ENCODE peak calls at places on chromosomes 6 and 20, in five cellular contexts. B, P, V, L and M are unnamed samples.
A peak's percentile ranks its signal among the peaks of the same experiment; 100 is the strongest.

GRCh38 chr6:47144306-47144705 is 102.2 kb upstream of the ADGRF1 start:
- DNase-seq in B (no peak), P (no peak), V (no peak), L (no peak), M (no peak)

GRCh38 chr6:117538615-117539014 is 56.1 kb downstream of the DCBLD1 start:
- DNase-seq in B (no peak), P (no peak), V (no peak), L (no peak), M (no peak)

GRCh38 chr6:157556671-157557430 is 175.9 kb downstream of the ZDHHC14 start:
- DNase-seq in B (no peak), P (no peak), V (no peak), L (no peak), M (no peak)

GRCh38 chr6:1190361-1190760 is 121.5 kb upstream of the FOXQ1 start:
- DNase-seq in B (peak; percentile 7), P (no peak), V (no peak), L (no peak), M (peak; percentile 79)

GRCh38 chr6:56387621-56388413 is 140.4 kb upstream of the COL21A1 start:
- DNase-seq in B (no peak), P (no peak), V (no peak), L (no peak), M (peak; percentile 84)

GRCh38 chr6:53287336-53288225 is 61.2 kb downstream of the ELOVL5 start:
- DNase-seq in B (no peak), P (no peak), V (no peak), L (no peak), M (no peak)

GRCh38 chr6:98836025-98836961 is 1.9 kb downstream of the POU3F2 start:
- DNase-seq in B (no peak), P (peak; percentile 42), V (no peak), L (peak; percentile 82), M (no peak)

GRCh38 chr6:7050911-7051779 is 56.6 kb upstream of the RREB1 start:
- DNase-seq in B (no peak), P (no peak), V (no peak), L (peak; percentile 81), M (no peak)

GRCh38 chr20:47547034-47547387 is 45.3 kb downstream of the NCOA3 start:
- DNase-seq in B (no peak), P (no peak), V (no peak), L (no peak), M (no peak)

GRCh38 chr6:9732056-9732455 is 682.8 kb downstream of the TFAP2A start:
- DNase-seq in B (no peak), P (no peak), V (no peak), L (no peak), M (no peak)

GRCh38 chr6:154440422-154441043 is 70.0 kb downstream of the CNKSR3 start:
- DNase-seq in B (no peak), P (no peak), V (no peak), L (no peak), M (no peak)

GRCh38 chr6:160137989-160138835 is 16.6 kb downstream of the SLC22A1 start:
- DNase-seq in B (peak; percentile 28), P (peak; percentile 61), V (peak; percentile 23), L (peak; percentile 71), M (peak; percentile 57)

GRCh38 chr6:89950446-89950845 is 56.2 kb downstream of the GJA10 start:
- DNase-seq in B (no peak), P (no peak), V (no peak), L (no peak), M (no peak)

GRCh38 chr6:83151114-83151513 is 42.0 kb downstream of the PGM3 start:
- DNase-seq in B (no peak), P (no peak), V (no peak), L (no peak), M (no peak)

GRCh38 chr6:83853968-83854501 is 875 bp downstream of the RIPPLY2 start:
- DNase-seq in B (no peak), P (no peak), V (no peak), L (peak; percentile 75), M (no peak)

GRCh38 chr20:50067018-50067417 is 45.9 kb downstream of the UBE2V1 start:
- DNase-seq in B (no peak), P (no peak), V (no peak), L (no peak), M (no peak)

GRCh38 chr6:5334341-5334740 is 73.0 kb downstream of the FARS2 start:
- DNase-seq in B (no peak), P (no peak), V (no peak), L (no peak), M (no peak)

GRCh38 chr6:154721460-154721859 is 11.8 kb upstream of the SCAF8 start:
- DNase-seq in B (no peak), P (no peak), V (no peak), L (no peak), M (no peak)

GRCh38 chr20:21133917-21134622 is 8.2 kb downstream of the KIZ start:
- DNase-seq in B (no peak), P (no peak), V (no peak), L (no peak), M (no peak)
- TF ChIP-seq KDM1A in B (no peak), P (no peak), V (no peak), L (no peak), M (peak; percentile 28)

GRCh38 chr20:44732327-44732726 is 13.3 kb upstream of the KCNK15 start:
- DNase-seq in B (no peak), P (no peak), V (no peak), L (no peak), M (no peak)

GRCh38 chr20:44734938-44735337 is 10.7 kb upstream of the KCNK15 start:
- DNase-seq in B (peak; percentile 63), P (no peak), V (no peak), L (no peak), M (no peak)

GRCh38 chr20:44731657-44732056 is 14.0 kb upstream of the KCNK15 start:
- DNase-seq in B (no peak), P (no peak), V (no peak), L (no peak), M (no peak)

GRCh38 chr20:44735816-44736169 is 9.9 kb upstream of the KCNK15 start:
- DNase-seq in B (no peak), P (no peak), V (no peak), L (no peak), M (no peak)

DNA sequence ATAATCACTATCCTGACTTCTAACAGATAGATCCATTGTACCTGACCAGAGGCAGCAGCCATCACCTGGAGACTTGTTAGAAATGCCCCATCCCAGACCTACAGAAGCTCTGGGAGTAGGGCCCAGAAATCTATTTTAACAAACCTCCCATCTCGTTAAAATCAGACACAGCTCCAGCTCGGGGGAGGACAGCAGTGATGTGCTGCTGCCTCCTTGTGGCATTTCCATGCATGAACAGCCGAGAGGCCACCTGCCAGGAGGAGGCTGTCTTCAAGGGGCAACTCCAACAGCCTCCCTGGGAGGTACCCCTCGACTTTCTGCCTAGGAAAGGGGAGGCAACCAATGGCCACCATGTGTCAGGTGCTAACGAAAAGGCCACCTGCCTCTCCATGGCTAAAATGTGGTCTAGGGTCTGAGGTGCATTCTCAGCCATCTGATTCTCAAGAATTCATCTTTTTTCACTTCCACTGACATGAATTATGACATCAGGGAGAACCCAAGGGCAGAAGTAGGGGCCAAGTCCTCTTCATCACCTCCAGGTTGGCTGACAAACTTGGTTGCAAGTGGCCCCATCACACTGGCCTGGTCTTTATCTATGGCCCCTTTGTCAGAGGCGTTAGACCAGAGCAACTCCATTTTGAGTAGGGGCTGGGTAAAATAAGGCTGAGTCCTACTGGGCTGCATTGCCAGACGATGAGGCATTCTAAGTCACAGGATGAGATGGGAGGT is 12.2 kb upstream of the KCNK15 start:
- DNase-seq in B (peak; percentile 69), P (peak; percentile 63), V (no peak), L (peak; percentile 86), M (peak; percentile 67)
- TF ChIP-seq KDM1A in B (no peak), P (no peak), V (no peak), L (no peak), M (no peak)

DNA sequence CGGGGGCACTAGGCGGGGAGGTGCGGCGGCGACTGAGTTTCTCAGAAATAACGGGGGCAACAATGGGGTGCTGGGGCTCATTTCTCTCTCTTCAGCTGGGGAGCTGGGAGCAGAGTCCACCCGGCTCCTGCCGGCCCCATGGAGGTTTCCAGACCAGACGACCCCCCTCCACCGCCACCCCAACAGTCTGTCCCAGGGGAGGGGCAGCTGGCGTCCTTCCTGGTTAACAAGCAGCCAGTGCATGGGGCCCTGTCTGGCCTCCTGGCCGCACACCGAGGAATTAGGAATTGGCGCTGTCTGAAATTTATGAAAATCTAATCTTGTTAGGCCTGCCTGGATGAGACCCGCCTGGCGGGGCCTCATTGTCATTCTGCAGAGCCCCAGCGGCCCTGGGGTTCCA is 42.4 kb downstream of the PMEPA1 start:
- DNase-seq in B (no peak), P (no peak), V (no peak), L (no peak), M (no peak)
- TF ChIP-seq KDM1A in B (no peak), P (no peak), V (no peak), L (no peak), M (no peak)

DNA sequence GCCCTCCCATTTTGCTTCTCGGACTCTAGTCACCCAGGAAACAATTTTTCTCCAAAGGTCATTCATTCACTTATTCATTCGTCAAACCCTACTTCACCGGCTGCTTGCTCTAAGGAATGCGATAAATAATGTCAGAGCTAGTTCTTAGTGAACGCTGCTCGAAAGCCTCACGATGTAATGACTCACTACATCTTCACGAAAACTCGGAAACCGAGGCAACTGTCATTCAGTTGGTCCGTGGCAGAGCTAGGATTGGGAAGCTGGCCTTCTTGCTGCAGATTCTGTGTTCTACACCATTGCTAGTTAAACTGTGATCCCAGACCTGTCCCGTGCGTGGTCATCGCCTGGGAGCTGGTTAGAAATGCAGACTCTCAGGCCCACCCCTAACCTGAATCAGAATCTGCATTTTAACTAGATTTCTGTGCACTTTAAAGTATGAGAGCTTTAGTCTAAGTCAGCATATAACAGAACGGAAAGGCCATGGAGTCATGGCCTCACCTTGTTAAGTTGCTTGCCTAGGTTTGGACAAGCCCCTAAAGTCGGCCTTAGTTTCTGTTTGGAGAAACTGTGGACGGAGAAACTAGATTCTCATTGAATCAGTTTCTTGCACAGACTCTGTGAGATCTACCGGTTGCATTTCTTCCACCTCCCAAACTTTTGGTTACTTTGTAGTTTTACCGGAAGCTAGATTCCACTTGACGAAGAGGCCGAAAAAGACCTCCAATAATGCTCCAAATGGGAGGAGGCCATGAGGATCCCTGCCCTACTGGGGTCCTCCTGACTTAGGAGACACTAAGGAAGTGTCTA is 640 bp upstream of the CCND3 start:
- DNase-seq in B (no peak), P (no peak), V (no peak), L (no peak), M (no peak)
- TF ChIP-seq KDM1A in B (no peak), P (no peak), V (no peak), L (no peak), M (no peak)

DNA sequence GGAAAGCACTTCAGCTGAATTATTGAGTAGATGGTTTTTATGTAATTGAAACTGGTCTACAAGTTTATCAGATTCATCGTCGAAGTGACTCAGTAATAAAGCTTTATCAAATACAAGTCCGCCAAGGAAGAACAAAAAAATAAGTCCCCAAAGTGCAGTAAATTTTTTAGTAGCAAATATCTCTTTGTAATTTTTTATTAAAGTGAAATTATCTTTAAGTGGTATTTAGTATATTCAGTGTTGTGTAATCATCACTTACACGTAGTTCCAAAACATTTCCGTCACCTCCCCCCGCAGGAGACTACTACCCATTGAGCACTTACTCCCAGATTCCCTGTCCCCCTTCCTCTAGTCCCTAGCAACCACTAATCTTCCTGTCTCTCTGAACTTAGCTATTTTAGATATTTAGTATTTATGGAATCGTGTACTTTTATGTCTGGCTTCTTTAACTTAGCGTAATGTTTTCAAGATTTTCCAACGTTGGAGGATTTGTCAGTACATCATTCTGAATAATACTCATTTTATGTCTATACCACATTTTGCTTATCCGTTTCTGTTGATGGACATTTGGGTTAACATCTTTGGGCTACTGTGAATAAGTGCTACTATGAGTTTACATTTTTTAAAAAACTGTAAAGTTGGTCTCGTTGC is 1.1 kb downstream of the SRSF3 start:
- DNase-seq in B (no peak), P (peak; percentile 51), V (no peak), L (no peak), M (peak; percentile 52)
- TF ChIP-seq KDM1A in B (no peak), P (no peak), V (no peak), L (no peak), M (no peak)

GRCh38 chr6:41599015-41599835 is 39.0 kb upstream of the MDFI start:
- DNase-seq in B (no peak), P (no peak), V (no peak), L (no peak), M (no peak)
- TF ChIP-seq KDM1A in B (no peak), P (no peak), V (no peak), L (no peak), M (no peak)